ENCODE peak calls at places on chromosomes 4 and X, in six cellular contexts. One of them, this sample, is unnamed.

GRCh38 chr4:108337923-108338322 is 169.2 kb upstream of the LEF1 start:
- DNase-seq in stimulated activated CD8-positive, alpha-beta memory T cell treated with anti-CD3 and anti-CD28 coated beads, Interleukin-12 subunit alpha, Interleukin-12 subunit beta, amount 100 ng/mL, for 4 hours: no peak
- DNase-seq in stomach: no peak
- DNase-seq in kidney tubule cell: peak; percentile 23
- DNase-seq in islet precursor cell: peak; percentile 81
- DNase-seq in CD8-positive, alpha-beta T cell: no peak
- DNase-seq in this sample: no peak

GRCh38 chrX:49876750-49877149 is 2.5 kb upstream of the USP27X start:
- DNase-seq in stimulated activated CD8-positive, alpha-beta memory T cell treated with anti-CD3 and anti-CD28 coated beads, Interleukin-12 subunit alpha, Interleukin-12 subunit beta, amount 100 ng/mL, for 4 hours: no peak
- DNase-seq in stomach: no peak
- DNase-seq in kidney tubule cell: peak; percentile 39
- DNase-seq in islet precursor cell: no peak
- DNase-seq in CD8-positive, alpha-beta T cell: no peak
- DNase-seq in this sample: no peak

GRCh38 chr4:132759199-132759780 is 389.8 kb upstream of the PCDH10 start:
- DNase-seq in stimulated activated CD8-positive, alpha-beta memory T cell treated with anti-CD3 and anti-CD28 coated beads, Interleukin-12 subunit alpha, Interleukin-12 subunit beta, amount 100 ng/mL, for 4 hours: no peak
- DNase-seq in stomach: no peak
- DNase-seq in kidney tubule cell: no peak
- DNase-seq in islet precursor cell: no peak
- DNase-seq in CD8-positive, alpha-beta T cell: no peak
- DNase-seq in this sample: no peak

GRCh38 chr4:66014146-66014765 is 344.0 kb upstream of the EPHA5 start:
- DNase-seq in stimulated activated CD8-positive, alpha-beta memory T cell treated with anti-CD3 and anti-CD28 coated beads, Interleukin-12 subunit alpha, Interleukin-12 subunit beta, amount 100 ng/mL, for 4 hours: no peak
- DNase-seq in stomach: no peak
- DNase-seq in kidney tubule cell: no peak
- DNase-seq in islet precursor cell: no peak
- DNase-seq in CD8-positive, alpha-beta T cell: no peak
- DNase-seq in this sample: no peak

GRCh38 chr4:29277381-29277780 is 1442.8 kb upstream of the PCDH7 start:
- DNase-seq in stimulated activated CD8-positive, alpha-beta memory T cell treated with anti-CD3 and anti-CD28 coated beads, Interleukin-12 subunit alpha, Interleukin-12 subunit beta, amount 100 ng/mL, for 4 hours: no peak
- DNase-seq in stomach: no peak
- DNase-seq in kidney tubule cell: no peak
- DNase-seq in islet precursor cell: no peak
- DNase-seq in CD8-positive, alpha-beta T cell: no peak
- DNase-seq in this sample: no peak

GRCh38 chrX:40127052-40127451 is 29.3 kb upstream of the BCOR start:
- DNase-seq in stimulated activated CD8-positive, alpha-beta memory T cell treated with anti-CD3 and anti-CD28 coated beads, Interleukin-12 subunit alpha, Interleukin-12 subunit beta, amount 100 ng/mL, for 4 hours: no peak
- DNase-seq in stomach: no peak
- DNase-seq in kidney tubule cell: no peak
- DNase-seq in islet precursor cell: no peak
- DNase-seq in CD8-positive, alpha-beta T cell: no peak
- DNase-seq in this sample: no peak

GRCh38 chr4:38385286-38386010 is 278.6 kb upstream of the KLF3 start:
- DNase-seq in stimulated activated CD8-positive, alpha-beta memory T cell treated with anti-CD3 and anti-CD28 coated beads, Interleukin-12 subunit alpha, Interleukin-12 subunit beta, amount 100 ng/mL, for 4 hours: no peak
- DNase-seq in stomach: no peak
- DNase-seq in kidney tubule cell: peak; percentile 87
- DNase-seq in islet precursor cell: no peak
- DNase-seq in CD8-positive, alpha-beta T cell: no peak
- DNase-seq in this sample: no peak

GRCh38 chrX:150257348-150258175 is 105.6 kb upstream of the MAMLD1 start:
- DNase-seq in stimulated activated CD8-positive, alpha-beta memory T cell treated with anti-CD3 and anti-CD28 coated beads, Interleukin-12 subunit alpha, Interleukin-12 subunit beta, amount 100 ng/mL, for 4 hours: no peak
- DNase-seq in stomach: no peak
- DNase-seq in kidney tubule cell: no peak
- DNase-seq in islet precursor cell: peak; percentile 24
- DNase-seq in CD8-positive, alpha-beta T cell: no peak
- DNase-seq in this sample: no peak

GRCh38 chrX:13110427-13111324 is 66.3 kb upstream of the FAM9C start:
- DNase-seq in stimulated activated CD8-positive, alpha-beta memory T cell treated with anti-CD3 and anti-CD28 coated beads, Interleukin-12 subunit alpha, Interleukin-12 subunit beta, amount 100 ng/mL, for 4 hours: no peak
- DNase-seq in stomach: no peak
- DNase-seq in kidney tubule cell: peak; percentile 77
- DNase-seq in islet precursor cell: peak; percentile 71
- DNase-seq in CD8-positive, alpha-beta T cell: no peak
- DNase-seq in this sample: no peak

GRCh38 chr4:92501456-92501855 is 197.7 kb downstream of the GRID2 start:
- DNase-seq in stimulated activated CD8-positive, alpha-beta memory T cell treated with anti-CD3 and anti-CD28 coated beads, Interleukin-12 subunit alpha, Interleukin-12 subunit beta, amount 100 ng/mL, for 4 hours: no peak
- DNase-seq in stomach: no peak
- DNase-seq in kidney tubule cell: peak; percentile 3
- DNase-seq in islet precursor cell: no peak
- DNase-seq in CD8-positive, alpha-beta T cell: no peak
- DNase-seq in this sample: no peak

GRCh38 chr4:7323872-7324650 is 110.7 kb downstream of the PSAPL1 start:
- DNase-seq in stimulated activated CD8-positive, alpha-beta memory T cell treated with anti-CD3 and anti-CD28 coated beads, Interleukin-12 subunit alpha, Interleukin-12 subunit beta, amount 100 ng/mL, for 4 hours: no peak
- DNase-seq in stomach: no peak
- DNase-seq in kidney tubule cell: peak; percentile 52
- DNase-seq in islet precursor cell: no peak
- DNase-seq in CD8-positive, alpha-beta T cell: no peak
- DNase-seq in this sample: no peak

GRCh38 chr4:687048-687974 is 1.6 kb downstream of the SLC49A3 start:
- DNase-seq in stimulated activated CD8-positive, alpha-beta memory T cell treated with anti-CD3 and anti-CD28 coated beads, Interleukin-12 subunit alpha, Interleukin-12 subunit beta, amount 100 ng/mL, for 4 hours: no peak
- DNase-seq in stomach: peak; percentile 90
- DNase-seq in kidney tubule cell: peak; percentile 92
- DNase-seq in islet precursor cell: peak; percentile 96
- DNase-seq in CD8-positive, alpha-beta T cell: no peak
- DNase-seq in this sample: no peak

GRCh38 chr4:168451331-168451730 is 29.0 kb downstream of the DDX60L start:
- DNase-seq in stimulated activated CD8-positive, alpha-beta memory T cell treated with anti-CD3 and anti-CD28 coated beads, Interleukin-12 subunit alpha, Interleukin-12 subunit beta, amount 100 ng/mL, for 4 hours: no peak
- DNase-seq in stomach: no peak
- DNase-seq in kidney tubule cell: no peak
- DNase-seq in islet precursor cell: no peak
- DNase-seq in CD8-positive, alpha-beta T cell: no peak
- DNase-seq in this sample: no peak

This sample was measured in natural killer cell treated with Interleukin-12 subunit alpha and Interleukin-12 subunit beta and Interleukin-15 and Interleukin-18, amount 100 ng/mL, for 72 hours.